ENCODE peak calls at places on chromosomes 3 and 15, in five cellular contexts. One of them, this sample, is unnamed.

GRCh38 chr15:80906159-80906775 is 83.4 kb downstream of the MESD start:
- DNase-seq in colonic mucosa: no peak
- DNase-seq in tibial artery: no peak
- DNase-seq in MM.1S: no peak
- DNase-seq in AG09309: no peak
- DNase-seq in this sample: no peak

GRCh38 chr3:38524141-38524739 is 28.1 kb downstream of the EXOG start:
- DNase-seq in AG09309: peak
- DNase-seq in colonic mucosa: no peak
- DNase-seq in tibial artery: no peak
- DNase-seq in MM.1S: no peak
- DNase-seq in this sample: no peak

GRCh38 chr3:29384640-29385039 is 103.8 kb downstream of the RBMS3 start:
- DNase-seq in AG09309: peak
- DNase-seq in colonic mucosa: no peak
- DNase-seq in MM.1S: no peak
- DNase-seq in tibial artery: no peak
- DNase-seq in this sample: no peak

GRCh38 chr3:41933154-41933676 is 28.7 kb downstream of the ULK4 start:
- DNase-seq in AG09309: peak
- DNase-seq in colonic mucosa: no peak
- DNase-seq in MM.1S: no peak
- DNase-seq in tibial artery: no peak
- DNase-seq in this sample: no peak

GRCh38 chr3:64209866-64210609 is 15.2 kb downstream of the PRICKLE2 start:
- DNase-seq in colonic mucosa: peak
- DNase-seq in AG09309: no peak
- DNase-seq in tibial artery: peak
- DNase-seq in MM.1S: no peak
- DNase-seq in this sample: no peak

GRCh38 chr3:100277255-100277800 is 16.5 kb downstream of the TBC1D23 start:
- DNase-seq in tibial artery: no peak
- DNase-seq in AG09309: no peak
- DNase-seq in colonic mucosa: no peak
- DNase-seq in MM.1S: no peak
- DNase-seq in this sample: no peak

GRCh38 chr3:192879346-192880031 is 38.2 kb downstream of the MB21D2 start:
- DNase-seq in tibial artery: no peak
- DNase-seq in AG09309: peak
- DNase-seq in colonic mucosa: no peak
- DNase-seq in MM.1S: no peak
- DNase-seq in this sample: no peak

GRCh38 chr3:128551872-128552271 is 58.9 kb upstream of the GATA2 start:
- DNase-seq in tibial artery: no peak
- DNase-seq in AG09309: no peak
- DNase-seq in MM.1S: no peak
- DNase-seq in colonic mucosa: no peak
- DNase-seq in this sample: no peak

GRCh38 chr3:78086150-78086549 is 1046.3 kb downstream of the ROBO2 start:
- DNase-seq in colonic mucosa: no peak
- DNase-seq in tibial artery: no peak
- DNase-seq in AG09309: no peak
- DNase-seq in MM.1S: no peak
- DNase-seq in this sample: no peak

GRCh38 chr3:82676356-82677026 is 915.0 kb upstream of the GBE1 start:
- DNase-seq in AG09309: no peak
- DNase-seq in MM.1S: no peak
- DNase-seq in colonic mucosa: no peak
- DNase-seq in tibial artery: no peak
- DNase-seq in this sample: no peak

GRCh38 chr3:170848294-170848917 is 21.6 kb downstream of the RPL22L1 start:
- DNase-seq in colonic mucosa: no peak
- DNase-seq in tibial artery: no peak
- DNase-seq in AG09309: no peak
- DNase-seq in MM.1S: no peak
- DNase-seq in this sample: peak

GRCh38 chr3:34066328-34066727 is 267.9 kb downstream of the PDCD6IP start:
- DNase-seq in colonic mucosa: no peak
- DNase-seq in MM.1S: no peak
- DNase-seq in AG09309: no peak
- DNase-seq in tibial artery: no peak
- DNase-seq in this sample: no peak

GRCh38 chr3:111903067-111903511 is 44.0 kb downstream of the PHLDB2 start:
- DNase-seq in MM.1S: no peak
- DNase-seq in tibial artery: no peak
- DNase-seq in AG09309: no peak
- DNase-seq in colonic mucosa: no peak
- DNase-seq in this sample: no peak

GRCh38 chr15:80643296-80643965 is 51.7 kb upstream of the ABHD17C start:
- DNase-seq in tibial artery: no peak
- DNase-seq in colonic mucosa: no peak
- DNase-seq in MM.1S: no peak
- DNase-seq in AG09309: peak
- DNase-seq in this sample: no peak

GRCh38 chr3:129282727-129283327 is 4.2 kb downstream of the HMCES start:
- DNase-seq in AG09309: peak
- DNase-seq in MM.1S: peak
- DNase-seq in tibial artery: no peak
- DNase-seq in colonic mucosa: no peak
- DNase-seq in this sample: peak

GRCh38 chr3:111769965-111770364 is 89.1 kb upstream of the PHLDB2 start:
- DNase-seq in tibial artery: no peak
- DNase-seq in colonic mucosa: no peak
- DNase-seq in MM.1S: no peak
- DNase-seq in AG09309: no peak
- DNase-seq in this sample: no peak

GRCh38 chr3:12423918-12424634 is 60.2 kb upstream of the TSEN2 start:
- DNase-seq in MM.1S: no peak
- DNase-seq in AG09309: no peak
- DNase-seq in tibial artery: no peak
- DNase-seq in colonic mucosa: no peak
- DNase-seq in this sample: no peak

GRCh38 chr15:58522391-58522790 is 90.6 kb downstream of the LIPC start:
- DNase-seq in tibial artery: no peak
- DNase-seq in colonic mucosa: no peak
- DNase-seq in AG09309: no peak
- DNase-seq in MM.1S: no peak
- DNase-seq in this sample: no peak

GRCh38 chr3:55189359-55189801 is 261.5 kb upstream of the LRTM1 start:
- DNase-seq in MM.1S: no peak
- DNase-seq in tibial artery: no peak
- DNase-seq in colonic mucosa: no peak
- DNase-seq in AG09309: peak
- DNase-seq in this sample: no peak

GRCh38 chr15:91049378-91050127 is 27.2 kb upstream of the VPS33B start:
- DNase-seq in tibial artery: peak
- DNase-seq in MM.1S: peak
- DNase-seq in AG09309: peak
- DNase-seq in colonic mucosa: peak
- DNase-seq in this sample: peak

GRCh38 chr3:182212479-182213076 is 500.9 kb downstream of the SOX2 start:
- DNase-seq in colonic mucosa: peak
- DNase-seq in MM.1S: no peak
- DNase-seq in tibial artery: no peak
- DNase-seq in AG09309: no peak
- DNase-seq in this sample: no peak

GRCh38 chr3:70856414-70857162 is 544.1 kb upstream of the MDFIC2 start:
- DNase-seq in AG09309: peak
- DNase-seq in tibial artery: no peak
- DNase-seq in colonic mucosa: no peak
- DNase-seq in MM.1S: no peak
- DNase-seq in this sample: no peak

GRCh38 chr3:30667250-30667585 is 60.8 kb downstream of the TGFBR2 start:
- DNase-seq in AG09309: no peak
- DNase-seq in tibial artery: no peak
- DNase-seq in MM.1S: no peak
- DNase-seq in colonic mucosa: no peak
- DNase-seq in this sample: no peak

DNA sequence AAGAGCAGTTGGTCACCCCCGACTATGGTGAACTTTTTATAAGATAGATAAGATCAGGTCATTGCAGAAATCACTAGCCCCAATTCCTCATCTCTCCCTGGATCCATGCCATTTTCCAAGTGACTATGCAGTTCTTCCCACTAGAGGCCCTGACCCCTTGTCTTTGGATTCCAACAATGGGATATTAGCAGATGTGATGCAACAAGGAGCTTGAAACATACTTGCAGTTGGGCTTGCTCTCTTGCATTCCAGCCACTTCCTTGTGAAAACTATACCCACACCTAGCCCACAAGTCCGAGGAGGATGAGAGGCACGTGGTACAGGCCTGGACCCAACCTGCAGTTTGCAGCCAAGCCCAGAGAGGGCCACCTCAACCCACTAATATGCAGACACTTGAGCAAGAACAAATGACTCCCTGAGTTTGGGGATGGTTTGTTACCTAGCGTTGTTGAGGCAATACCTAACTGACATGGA is 60.6 kb downstream of the SUCLG2 start:
- DNase-seq in AG09309: peak
- DNase-seq in tibial artery: no peak
- DNase-seq in MM.1S: no peak
- DNase-seq in colonic mucosa: no peak
- DNase-seq in this sample: no peak
- TF ChIP-seq CTCF in AG09309: peak
- TF ChIP-seq CTCF in tibial artery: no peak
- TF ChIP-seq CTCF in MM.1S: no peak
- TF ChIP-seq CTCF in colonic mucosa: no peak
- TF ChIP-seq CTCF in this sample: no peak

DNA sequence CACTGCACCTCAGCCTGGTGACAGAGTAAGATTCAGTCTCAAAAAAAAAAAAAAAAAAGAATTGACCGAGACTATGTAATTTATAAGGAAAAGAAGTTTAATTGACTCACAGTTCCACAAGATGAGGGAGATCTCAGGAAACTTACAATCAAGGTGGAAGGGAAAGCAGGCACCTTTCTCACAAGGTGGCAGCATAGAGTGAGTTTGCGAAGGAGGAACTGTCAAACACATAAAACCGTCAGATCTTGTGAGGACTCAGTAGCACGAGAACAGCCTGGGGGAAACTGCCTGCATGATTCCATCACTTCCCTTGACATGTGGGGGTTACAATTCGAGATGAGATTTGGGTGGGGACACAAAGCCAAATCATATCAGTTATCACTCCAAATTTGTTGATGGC is 380.9 kb downstream of the EDEM1 start:
- DNase-seq in AG09309: no peak
- DNase-seq in MM.1S: no peak
- DNase-seq in colonic mucosa: peak
- DNase-seq in tibial artery: no peak
- DNase-seq in this sample: no peak
- TF ChIP-seq CTCF in AG09309: no peak
- TF ChIP-seq CTCF in MM.1S: peak
- TF ChIP-seq CTCF in colonic mucosa: peak
- TF ChIP-seq CTCF in tibial artery: no peak
- TF ChIP-seq CTCF in this sample: no peak

GRCh38 chr3:71859128-71859519 is 74.2 kb upstream of the PROK2 start:
- DNase-seq in tibial artery: no peak
- DNase-seq in colonic mucosa: no peak
- DNase-seq in MM.1S: peak
- DNase-seq in AG09309: no peak
- DNase-seq in this sample: peak
- TF ChIP-seq CTCF in tibial artery: no peak
- TF ChIP-seq CTCF in colonic mucosa: peak
- TF ChIP-seq CTCF in MM.1S: peak
- TF ChIP-seq CTCF in AG09309: peak
- TF ChIP-seq CTCF in this sample: peak

DNA sequence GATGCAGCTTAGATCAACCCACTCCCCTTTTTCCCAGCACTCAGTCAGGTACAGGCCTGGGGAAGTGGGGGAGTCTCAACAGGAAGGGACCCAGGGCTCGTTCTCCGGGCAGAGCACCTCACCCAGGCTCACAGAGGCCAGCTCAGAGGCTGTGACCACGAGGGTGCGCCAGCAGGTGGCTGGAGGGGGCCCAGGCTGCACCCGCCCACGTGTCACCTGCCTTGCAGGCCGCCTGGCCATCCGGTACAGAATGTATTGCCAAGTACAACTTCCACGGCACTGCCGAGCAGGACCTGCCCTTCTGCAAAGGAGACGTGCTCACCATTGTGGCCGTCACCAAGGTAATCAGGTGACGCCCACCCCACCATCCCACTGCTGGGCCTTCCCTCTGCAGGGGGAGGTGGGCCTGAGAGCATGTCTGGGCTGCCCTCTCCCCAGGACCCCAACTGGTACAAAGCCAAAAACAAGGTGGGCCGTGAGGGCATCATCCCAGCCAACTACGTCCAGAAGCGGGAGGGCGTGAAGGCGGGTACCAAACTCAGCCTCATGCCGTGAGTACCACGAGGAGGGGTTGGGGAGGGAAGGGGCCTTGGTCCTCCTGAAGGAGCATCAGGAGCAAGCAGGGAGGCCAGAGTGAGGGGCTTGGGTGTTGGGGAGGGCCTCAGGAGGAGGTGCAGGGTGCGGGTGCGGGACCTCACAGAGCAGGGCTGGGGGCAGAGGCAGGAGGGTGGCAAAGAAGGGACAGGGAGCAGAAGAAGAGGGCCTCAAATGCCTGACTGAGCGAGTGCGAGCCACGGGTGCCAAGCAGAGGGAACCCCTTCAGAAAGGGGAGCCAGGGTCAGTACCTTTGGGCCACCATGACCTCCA is 14.0 kb upstream of the LMAN1L start:
- DNase-seq in colonic mucosa: peak
- DNase-seq in tibial artery: no peak
- DNase-seq in MM.1S: no peak
- DNase-seq in AG09309: no peak
- DNase-seq in this sample: peak
- TF ChIP-seq CTCF in colonic mucosa: no peak
- TF ChIP-seq CTCF in tibial artery: no peak
- TF ChIP-seq CTCF in MM.1S: no peak
- TF ChIP-seq CTCF in AG09309: no peak
- TF ChIP-seq CTCF in this sample: peak

This sample was measured in GM13976.